ENCODE peak calls at places on chromosome 19, in ten cellular contexts. V is foreskin keratinocyte, I is cardiac muscle cell, S is PC-9, H is progenitor cell of endocrine pancreas, G is Panc1, O is HCT116, Z is AG04450, K is A549, M is astrocyte of the spinal cord. W is an unnamed sample.

GRCh38 chr19:21127898-21128297 is 13.9 kb upstream of the ZNF431 start:
- DNase-seq in H (no peak), S (no peak), M (no peak), O (no peak), K (no peak), V (no peak), I (no peak), Z (no peak), G (no peak), W (no peak)

GRCh38 chr19:9461938-9462337 is 26.6 kb upstream of the ZNF266 start:
- DNase-seq in G (no peak), I (no peak), S (no peak), M (no peak), H (no peak), V (no peak), K (no peak), Z (no peak), O (no peak), W (no peak)

GRCh38 chr19:18435848-18436631 is 1.9 kb downstream of the ISYNA1 start:
- DNase-seq in K (no peak), O (no peak), S (no peak), H (no peak), Z (no peak), G (no peak), V (no peak), M (no peak), I (no peak), W (no peak)

GRCh38 chr19:48508729-48509310 is 2.8 kb downstream of the LMTK3 start:
- DNase-seq in M (no peak), K (no peak), S (no peak), V (no peak), G (no peak), H (no peak), I (no peak), Z (no peak), O (no peak), W (no peak)

GRCh38 chr19:3343619-3344502 is 22.5 kb upstream of the NFIC start:
- DNase-seq in S (peak), M (peak), G (no peak), V (peak), I (peak), K (peak), Z (no peak), H (no peak), O (peak), W (peak)

GRCh38 chr19:8335343-8336071 is 7.6 kb downstream of the KANK3 start:
- DNase-seq in K (peak), M (no peak), V (no peak), H (no peak), O (no peak), I (no peak), G (no peak), Z (no peak), S (peak), W (no peak)

GRCh38 chr19:39539519-39540332 is at the start of gene EID2:
- DNase-seq in I (peak), S (peak), H (peak), O (peak), K (peak), V (no peak), M (peak), G (peak), Z (peak), W (peak)

GRCh38 chr19:14474827-14475226 is 327 bp downstream of the PTGER1 start:
- DNase-seq in Z (no peak), V (no peak), H (no peak), S (no peak), K (no peak), M (no peak), O (no peak), G (no peak), I (no peak), W (no peak)

GRCh38 chr19:459724-460511 is 915 bp downstream of the SHC2 start:
- DNase-seq in V (no peak), I (peak), G (no peak), Z (no peak), S (no peak), H (peak), O (no peak), K (peak), M (peak), W (peak)

GRCh38 chr19:18049390-18049789 is 37.3 kb downstream of the IL12RB1 start:
- DNase-seq in G (no peak), S (no peak), H (no peak), Z (no peak), M (peak), V (no peak), K (no peak), I (peak), O (no peak), W (no peak)

GRCh38 chr19:38321646-38322323 is 2.1 kb downstream of the KCNK6 start:
- DNase-seq in S (no peak), H (no peak), Z (no peak), I (peak), M (no peak), K (no peak), G (no peak), O (no peak), V (peak), W (peak)

GRCh38 chr19:37914908-37915307 is 7.9 kb downstream of the SIPA1L3 start:
- DNase-seq in H (no peak), G (no peak), I (no peak), O (no peak), M (no peak), S (no peak), Z (no peak), K (no peak), V (no peak), W (no peak)

GRCh38 chr19:54653181-54653809 is 9.5 kb upstream of the LILRB4 start:
- DNase-seq in S (no peak), M (peak), V (no peak), Z (no peak), H (no peak), O (peak), I (peak), K (peak), G (peak), W (peak)

DNA sequence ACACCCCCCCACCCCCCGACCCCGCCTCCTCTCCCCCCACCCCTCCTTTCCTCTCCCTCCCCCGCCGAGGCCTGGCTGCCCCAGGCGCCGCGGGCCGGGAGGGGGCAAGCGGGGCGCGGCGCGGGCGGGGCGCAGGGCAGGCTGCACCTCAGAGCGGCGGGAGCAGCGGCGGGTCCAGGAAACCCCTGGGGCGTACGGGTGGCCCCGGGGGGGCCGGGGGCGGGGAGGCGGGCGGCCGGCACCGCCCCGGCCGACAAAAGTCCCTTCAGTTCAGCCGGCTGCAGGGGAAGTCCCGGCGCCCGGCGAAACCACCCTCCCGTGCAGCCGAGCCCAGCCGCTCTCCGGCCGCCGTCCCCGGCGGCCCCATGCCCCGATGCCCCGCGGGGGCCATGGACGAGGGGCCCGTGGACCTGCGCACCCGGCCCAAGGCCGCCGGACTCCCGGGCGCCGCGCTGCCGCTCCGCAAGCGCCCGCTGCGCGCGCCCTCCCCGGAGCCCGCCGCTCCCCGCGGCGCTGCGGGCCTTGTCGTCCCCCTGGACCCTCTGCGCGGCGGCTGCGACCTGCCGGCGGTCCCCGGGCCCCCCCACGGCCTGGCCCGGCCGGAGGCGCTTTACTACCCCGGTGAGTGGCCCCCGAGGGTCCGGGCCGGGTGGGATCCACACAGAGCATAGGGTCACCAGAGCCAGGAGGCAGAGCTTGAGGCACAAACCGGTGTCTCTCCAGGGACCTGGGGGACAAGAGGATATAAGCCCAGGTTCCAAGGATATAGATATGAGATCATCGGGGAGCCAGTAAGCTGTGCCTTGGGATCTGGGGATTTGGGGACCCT is at the start of gene BCL3:
- DNase-seq in O (no peak), Z (no peak), M (no peak), V (no peak), I (peak), K (no peak), H (no peak), S (peak), G (no peak), W (no peak)
- TF ChIP-seq CTCF in O (no peak), Z (no peak), M (no peak), V (no peak), I (no peak), K (no peak), H (no peak), S (no peak), G (no peak), W (no peak)

GRCh38 chr19:12778020-12778904 is 2.9 kb upstream of the HOOK2 start:
- DNase-seq in O (no peak), S (peak), G (no peak), K (no peak), Z (no peak), H (no peak), I (peak), M (peak), V (no peak), W (peak)

GRCh38 chr19:12778905-12779161 is 3.5 kb upstream of the HOOK2 start:
- DNase-seq in K (no peak), S (no peak), Z (no peak), V (no peak), H (no peak), O (no peak), G (no peak), M (no peak), I (no peak), W (no peak)

GRCh38 chr19:12777217-12778019 is 2.1 kb upstream of the HOOK2 start:
- DNase-seq in K (no peak), G (no peak), M (peak), O (no peak), I (peak), Z (no peak), H (peak), S (peak), V (no peak), W (peak)

GRCh38 chr19:12782174-12782423 is 6.7 kb upstream of the HOOK2 start:
- DNase-seq in I (no peak), K (no peak), G (no peak), V (no peak), O (no peak), S (no peak), M (no peak), H (no peak), Z (no peak), W (no peak)

DNA sequence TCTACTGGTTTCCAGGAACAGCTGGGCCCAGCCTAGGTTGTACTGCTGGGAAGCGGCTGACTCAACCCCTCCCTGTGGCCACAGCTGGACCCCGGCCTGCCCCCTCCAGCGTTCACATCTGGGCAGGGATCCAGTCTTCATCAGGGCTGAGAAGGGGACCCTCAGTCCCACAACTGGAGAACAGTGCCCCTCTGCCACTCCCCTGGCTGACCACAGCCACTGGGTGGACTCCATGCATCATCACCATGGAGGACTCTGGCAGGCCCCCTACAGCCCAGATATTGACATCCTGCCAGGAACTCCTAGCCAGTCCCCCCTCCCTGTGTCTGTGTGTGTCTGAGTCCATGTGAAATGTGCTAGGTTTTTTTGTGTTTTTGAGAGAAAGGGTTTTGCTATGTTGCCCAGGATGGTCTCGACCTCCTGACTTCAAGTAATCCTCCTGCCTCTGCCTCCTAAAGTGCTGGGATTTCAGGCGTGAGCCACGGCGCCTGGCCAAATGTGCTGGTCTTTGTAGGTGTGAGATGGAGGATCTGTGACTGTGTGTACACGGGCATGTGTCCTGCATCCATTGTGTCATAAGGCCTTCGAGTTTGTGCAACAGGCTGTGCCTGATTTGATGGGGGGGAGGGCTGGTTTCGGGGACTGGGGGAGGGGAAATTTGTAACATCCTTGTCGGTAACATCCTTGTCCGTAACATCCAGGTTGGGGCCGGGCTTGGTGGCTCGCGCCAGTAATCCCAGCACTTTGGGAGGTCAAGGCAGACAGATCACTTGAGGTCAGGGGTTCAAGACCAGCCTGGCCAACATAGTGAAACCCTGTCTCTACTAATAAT is 4.0 kb upstream of the HOOK2 start:
- DNase-seq in G (no peak), O (no peak), S (peak), H (no peak), M (peak), Z (no peak), V (no peak), I (peak), K (no peak), W (peak)
- TF ChIP-seq CTCF in G (no peak), O (no peak), S (no peak), H (no peak), M (no peak), Z (no peak), V (no peak), I (no peak), K (no peak), W (no peak)

DNA sequence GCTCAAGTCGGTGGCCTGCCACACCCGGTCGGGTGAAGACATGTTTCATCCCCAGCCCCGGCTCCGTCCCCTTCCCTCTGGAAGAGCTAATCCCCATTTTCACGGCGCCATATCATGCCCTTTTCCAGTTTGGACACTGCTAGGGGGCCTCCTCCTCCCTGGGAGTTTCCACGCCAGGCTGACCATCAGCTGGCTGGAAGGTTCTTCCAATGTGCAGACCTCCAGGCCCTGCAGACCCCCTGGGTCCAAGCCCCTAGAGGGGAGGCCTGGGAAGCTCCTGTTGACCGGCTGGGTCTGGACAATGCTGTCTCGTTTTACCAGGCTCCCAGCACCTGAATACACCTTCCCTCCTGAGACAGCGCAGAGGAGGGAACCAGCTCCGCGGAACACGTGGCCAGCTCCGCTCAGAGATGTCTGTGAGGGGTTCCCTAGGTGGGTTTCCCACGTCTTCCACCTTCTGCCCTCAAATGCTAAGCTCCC is 44.7 kb upstream of the RANBP3 start:
- DNase-seq in G (no peak), O (no peak), M (no peak), K (no peak), V (no peak), H (no peak), Z (no peak), I (no peak), S (no peak), W (no peak)
- TF ChIP-seq CTCF in G (no peak), O (no peak), M (no peak), K (no peak), V (no peak), H (no peak), Z (no peak), I (no peak), S (peak), W (no peak)

GRCh38 chr19:13151605-13152355 is 1.6 kb downstream of the IER2 start:
- DNase-seq in V (no peak), O (peak), G (no peak), Z (peak), I (peak), S (peak), H (peak), K (peak), M (peak), W (peak)
- TF ChIP-seq CTCF in V (peak), O (no peak), G (no peak), Z (peak), I (no peak), S (no peak), H (peak), K (no peak), M (peak), W (no peak)

GRCh38 chr19:51783373-51783772 is 11.6 kb upstream of the FPR3 start:
- DNase-seq in H (no peak), V (no peak), O (peak), I (peak), K (no peak), S (no peak), Z (no peak), M (no peak), G (no peak), W (peak)
- TF ChIP-seq CTCF in H (peak), V (peak), O (peak), I (peak), K (no peak), S (peak), Z (peak), M (peak), G (peak), W (peak)

W was measured in MCF 10A.